ENCODE peak calls at places on chromosome 14, in five cellular contexts. F, T, J, N and C are unnamed samples.

GRCh38 chr14:66974397-66975025 is 214.7 kb upstream of the GARIN2 start:
- DNase-seq in F (no peak), T (no peak), J (no peak), N (no peak), C (no peak)

GRCh38 chr14:51981218-51981854 is 8.0 kb upstream of the RTRAF start:
- DNase-seq in F (no peak), T (no peak), J (no peak), N (no peak), C (no peak)

GRCh38 chr14:91911474-91912032 is 35.9 kb downstream of the FBLN5 start:
- DNase-seq in F (no peak), T (no peak), J (no peak), N (peak), C (no peak)

GRCh38 chr14:80906946-80907345 is 34.6 kb downstream of the CEP128 start:
- DNase-seq in F (no peak), T (no peak), J (no peak), N (no peak), C (no peak)

GRCh38 chr14:46574976-46575375 is 76.6 kb downstream of the RPL10L start:
- DNase-seq in F (no peak), T (no peak), J (no peak), N (no peak), C (no peak)

GRCh38 chr14:66078031-66078430 is 408.1 kb upstream of the CCDC196 start:
- DNase-seq in F (no peak), T (no peak), J (no peak), N (no peak), C (no peak)

GRCh38 chr14:63896278-63896720 is 43.5 kb downstream of the SYNE2 start:
- DNase-seq in F (no peak), T (peak), J (no peak), N (peak), C (no peak)

GRCh38 chr14:44170554-44170953 is 336.5 kb downstream of the FSCB start:
- DNase-seq in F (no peak), T (no peak), J (no peak), N (no peak), C (no peak)

GRCh38 chr14:22388669-22389625 is 200.1 kb downstream of the DAD1 start:
- DNase-seq in F (no peak), T (no peak), J (no peak), N (no peak), C (no peak)

GRCh38 chr14:50783542-50783941 is 47.4 kb downstream of the NIN start:
- DNase-seq in F (no peak), T (no peak), J (no peak), N (no peak), C (no peak)

GRCh38 chr14:52307376-52307775 is 6.7 kb upstream of the PTGER2 start:
- DNase-seq in F (no peak), T (no peak), J (no peak), N (no peak), C (no peak)

GRCh38 chr14:74910556-74910955 is 12.5 kb downstream of the RPS6KL1 start:
- DNase-seq in F (no peak), T (no peak), J (no peak), N (no peak), C (no peak)

GRCh38 chr14:71319646-71320045 is 412.4 kb downstream of the PCNX1 start:
- DNase-seq in F (no peak), T (no peak), J (no peak), N (no peak), C (no peak)

GRCh38 chr14:30820674-30821073 is 53.7 kb upstream of the COCH start:
- DNase-seq in F (no peak), T (no peak), J (no peak), N (no peak), C (no peak)

GRCh38 chr14:32166924-32167323 is 34.9 kb upstream of the RNU6-7 start:
- DNase-seq in F (no peak), T (no peak), J (no peak), N (no peak), C (no peak)

GRCh38 chr14:28382460-28383220 is 383.9 kb upstream of the FOXG1 start:
- DNase-seq in F (no peak), T (no peak), J (no peak), N (no peak), C (no peak)

GRCh38 chr14:50527970-50528369 is 4.4 kb downstream of the MAP4K5 start:
- DNase-seq in F (no peak), T (no peak), J (no peak), N (no peak), C (no peak)

GRCh38 chr14:69610020-69610858 is 1.2 kb upstream of the SUSD6 start:
- DNase-seq in F (no peak), T (no peak), J (no peak), N (no peak), C (no peak)

GRCh38 chr14:101465795-101466448 is 95.4 kb upstream of the DIO3 start:
- DNase-seq in F (no peak), T (no peak), J (no peak), N (peak), C (peak)

GRCh38 chr14:100341301-100342031 is 18.3 kb downstream of the SLC25A47 start:
- DNase-seq in F (no peak), T (peak), J (no peak), N (peak), C (no peak)

GRCh38 chr14:88249266-88249665 is 73.8 kb downstream of the KCNK10 start:
- DNase-seq in F (no peak), T (no peak), J (no peak), N (no peak), C (no peak)

GRCh38 chr14:41047763-41048162 is 558.9 kb upstream of the LRFN5 start:
- DNase-seq in F (no peak), T (no peak), J (no peak), N (no peak), C (no peak)

GRCh38 chr14:69048456-69048855 is 69.4 kb upstream of the ACTN1 start:
- DNase-seq in F (no peak), T (no peak), J (no peak), N (peak), C (no peak)

GRCh38 chr14:90381999-90382451 is 14.8 kb upstream of the CALM1 start:
- DNase-seq in F (no peak), T (no peak), J (peak), N (peak), C (peak)

GRCh38 chr14:65751510-65751909 is 339.0 kb downstream of the FUT8 start:
- DNase-seq in F (no peak), T (no peak), J (no peak), N (no peak), C (no peak)

GRCh38 chr14:101467181-101467926 is 93.9 kb upstream of the DIO3 start:
- DNase-seq in F (no peak), T (no peak), J (no peak), N (no peak), C (no peak)

GRCh38 chr14:76181546-76181945 is 29.8 kb downstream of the GPATCH2L start:
- DNase-seq in F (no peak), T (no peak), J (no peak), N (no peak), C (no peak)

GRCh38 chr14:75303415-75303814 is 24.8 kb downstream of the FOS start:
- DNase-seq in F (no peak), T (no peak), J (peak), N (peak), C (no peak)

GRCh38 chr14:52268191-52269061 is 928 bp downstream of the PTGDR start:
- DNase-seq in F (no peak), T (no peak), J (no peak), N (no peak), C (no peak)

GRCh38 chr14:97580923-97581495 is 783.8 kb downstream of the VRK1 start:
- DNase-seq in F (no peak), T (no peak), J (no peak), N (no peak), C (peak)

GRCh38 chr14:34439090-34439489 is 22.9 kb downstream of the SPTSSA start:
- DNase-seq in F (no peak), T (no peak), J (no peak), N (no peak), C (no peak)
- TF ChIP-seq CTCF in F (no peak), T (no peak), J (no peak), N (no peak), C (no peak)

GRCh38 chr14:21072102-21072501 is 2.0 kb downstream of the ARHGEF40 start:
- DNase-seq in F (no peak), T (no peak), J (no peak), N (no peak), C (no peak)
- TF ChIP-seq CTCF in F (no peak), T (no peak), J (no peak), N (no peak), C (no peak)

DNA sequence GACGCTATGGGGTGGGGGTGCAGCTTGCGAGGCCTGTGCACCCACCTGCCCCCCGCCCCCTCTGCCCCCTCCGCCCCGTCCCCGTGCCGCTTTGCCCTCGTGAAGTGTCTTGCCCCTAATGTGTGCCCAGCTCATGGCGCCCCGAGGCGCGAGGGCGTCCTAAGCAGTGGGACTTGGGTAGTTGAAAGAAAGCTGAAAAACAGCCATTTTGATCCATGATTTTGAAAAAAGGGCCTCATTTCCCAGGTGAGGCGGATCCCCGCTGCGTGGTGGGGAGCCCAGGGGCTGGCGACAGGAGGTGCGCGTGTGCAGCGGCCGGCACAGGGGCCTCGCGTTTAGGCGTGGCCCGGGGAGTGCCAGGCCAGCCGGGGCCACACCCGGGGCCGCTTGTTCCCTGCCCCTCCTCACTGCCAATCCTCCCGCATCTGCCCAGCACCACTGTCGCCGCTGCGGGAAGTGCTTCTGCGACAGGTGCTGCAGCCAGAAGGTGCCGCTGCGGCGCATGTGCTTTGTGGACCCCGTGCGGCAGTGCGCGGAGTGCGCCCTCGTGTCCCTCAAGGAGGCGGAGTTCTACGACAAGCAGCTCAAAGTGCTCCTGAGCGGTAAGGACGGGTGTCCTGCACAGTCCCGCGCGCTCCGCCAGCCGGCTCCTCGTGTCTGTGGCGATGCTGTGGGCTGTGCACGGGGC is 11.8 kb downstream of the ZFYVE21 start:
- DNase-seq in F (no peak), T (no peak), J (peak), N (peak), C (no peak)
- TF ChIP-seq CTCF in F (no peak), T (no peak), J (no peak), N (no peak), C (no peak)

GRCh38 chr14:21057803-21058675 is at the start of gene RNASE8:
- DNase-seq in F (no peak), T (no peak), J (no peak), N (no peak), C (no peak)
- TF ChIP-seq CTCF in F (no peak), T (no peak), J (no peak), N (no peak), C (no peak)

GRCh38 chr14:24213866-24214652 is 771 bp upstream of the CHMP4A start:
- DNase-seq in F (no peak), T (no peak), J (no peak), N (no peak), C (no peak)
- TF ChIP-seq CTCF in F (no peak), T (no peak), J (no peak), N (no peak), C (no peak)

DNA sequence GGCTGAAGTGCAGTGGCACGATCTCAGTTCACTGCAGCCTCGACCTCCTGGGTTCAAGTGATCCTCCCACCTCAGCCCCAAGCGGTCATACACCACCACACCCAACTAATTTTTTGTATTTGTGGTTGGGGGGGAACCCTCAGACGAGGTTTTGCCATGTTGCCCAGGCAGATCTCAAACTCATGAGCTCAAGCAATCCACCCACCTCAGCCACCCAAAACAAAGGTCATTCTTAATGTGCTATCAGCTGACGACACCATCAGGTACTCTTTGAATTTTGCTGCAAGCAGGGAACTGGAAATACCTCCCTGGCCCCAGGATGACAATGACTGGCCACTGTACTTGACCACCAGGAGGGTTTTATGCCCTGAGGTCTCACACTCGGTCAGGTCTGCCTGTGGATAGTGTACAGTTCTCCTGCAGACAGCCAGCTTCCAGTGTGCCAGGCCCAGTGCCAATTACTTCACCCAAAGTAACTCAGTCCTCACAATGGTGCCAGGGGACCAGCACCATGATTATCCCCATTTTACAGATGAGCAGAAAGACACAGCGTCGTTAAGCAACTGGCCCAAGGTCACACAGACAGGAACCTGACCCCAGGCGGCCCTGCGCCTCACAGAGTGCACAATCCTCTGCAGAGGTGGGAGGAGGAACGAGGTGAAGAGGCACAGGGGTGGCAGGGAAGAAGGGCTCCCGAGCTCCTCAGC is 42.9 kb downstream of the ITPK1 start:
- DNase-seq in F (no peak), T (no peak), J (no peak), N (no peak), C (no peak)
- TF ChIP-seq CTCF in F (no peak), T (no peak), J (no peak), N (no peak), C (no peak)

GRCh38 chr14:79515158-79515557 is 696.1 kb downstream of the DIO2 start:
- DNase-seq in F (no peak), T (no peak), J (no peak), N (no peak), C (no peak)

GRCh38 chr14:79511146-79511545 is 700.2 kb downstream of the DIO2 start:
- DNase-seq in F (no peak), T (no peak), J (no peak), N (no peak), C (no peak)

GRCh38 chr14:79514700-79515099 is 696.6 kb downstream of the DIO2 start:
- DNase-seq in F (no peak), T (no peak), J (no peak), N (no peak), C (no peak)

GRCh38 chr14:79513446-79513845 is 697.9 kb downstream of the DIO2 start:
- DNase-seq in F (no peak), T (no peak), J (no peak), N (no peak), C (no peak)

DNA sequence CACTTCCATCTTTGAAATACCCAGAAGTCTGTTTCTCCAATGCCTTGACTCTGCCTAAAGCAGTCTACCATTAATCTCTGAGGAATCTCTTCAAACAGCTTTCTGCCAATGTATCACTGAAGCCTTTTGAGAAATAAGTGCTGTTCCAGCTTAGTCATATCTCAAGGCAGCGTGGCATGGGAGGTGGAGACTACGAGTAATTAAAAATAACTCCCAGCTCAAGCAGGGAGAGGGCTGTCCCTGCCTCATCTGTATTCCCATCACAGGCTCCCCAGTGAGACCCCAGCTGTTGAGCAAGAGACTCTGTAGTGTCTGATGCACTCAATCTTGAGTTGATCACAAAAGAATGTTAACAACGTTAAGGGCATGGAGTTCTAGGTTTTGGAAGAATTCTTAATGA is 700.6 kb downstream of the DIO2 start:
- DNase-seq in F (no peak), T (no peak), J (no peak), N (no peak), C (no peak)
- TF ChIP-seq CTCF in F (no peak), T (no peak), J (no peak), N (no peak), C (no peak)

GRCh38 chr14:55138091-55138490 is 9.0 kb downstream of the LGALS3 start:
- DNase-seq in F (no peak), T (no peak), J (no peak), N (no peak), C (no peak)
- TF ChIP-seq CTCF in F (no peak), T (no peak), J (no peak), N (no peak), C (peak)